ENCODE peak calls at places on chromosomes 12 and 14, in four cellular contexts. H is HepG2, P is WTC11, E is K562. L is an unnamed sample.

GRCh38 chr12:62720661-62721330 is 214.2 kb downstream of the PPM1H start:
- DNase-seq in H (no peak), P (no peak), E (no peak), L (no peak)

GRCh38 chr14:68649461-68650189 is 143.2 kb downstream of the ZFP36L1 start:
- DNase-seq in H (no peak), P (no peak), E (no peak), L (no peak)

GRCh38 chr14:94180655-94181271 is 6.6 kb downstream of the PPP4R4 start:
- DNase-seq in H (peak), E (peak), P (no peak), L (peak)

GRCh38 chr12:93417967-93418480 is 23.7 kb downstream of the UBE2N start:
- DNase-seq in E (no peak), P (no peak), H (no peak), L (no peak)

GRCh38 chr14:67515386-67516079 is 17.6 kb upstream of the PLEKHH1 start:
- DNase-seq in E (no peak), H (no peak), P (peak), L (no peak)

GRCh38 chr12:93518725-93519124 is 51.4 kb downstream of the MRPL42 start:
- DNase-seq in H (no peak), P (no peak), E (peak), L (no peak)

GRCh38 chr14:52059614-52060013 is 9.2 kb downstream of the NID2 start:
- DNase-seq in E (no peak), H (no peak), P (no peak), L (no peak)

GRCh38 chr14:35867280-35867629 is 41.1 kb downstream of the BRMS1L start:
- DNase-seq in E (no peak), P (no peak), H (no peak), L (no peak)

GRCh38 chr12:41108032-41108431 is 80.1 kb upstream of the PDZRN4 start:
- DNase-seq in H (no peak), P (no peak), E (no peak), L (no peak)

GRCh38 chr14:72128629-72129028 is 196.4 kb downstream of the RGS6 start:
- DNase-seq in H (no peak), P (no peak), E (no peak), L (no peak)

GRCh38 chr12:130162267-130162666 is at the start of gene FZD10:
- DNase-seq in E (no peak), P (peak), H (no peak), L (no peak)

GRCh38 chr14:56975521-56975920 is 165.2 kb upstream of the OTX2 start:
- DNase-seq in E (no peak), H (no peak), P (no peak), L (no peak)

GRCh38 chr14:56976211-56976610 is 165.9 kb upstream of the OTX2 start:
- DNase-seq in H (peak), P (no peak), E (no peak), L (no peak)

DNA sequence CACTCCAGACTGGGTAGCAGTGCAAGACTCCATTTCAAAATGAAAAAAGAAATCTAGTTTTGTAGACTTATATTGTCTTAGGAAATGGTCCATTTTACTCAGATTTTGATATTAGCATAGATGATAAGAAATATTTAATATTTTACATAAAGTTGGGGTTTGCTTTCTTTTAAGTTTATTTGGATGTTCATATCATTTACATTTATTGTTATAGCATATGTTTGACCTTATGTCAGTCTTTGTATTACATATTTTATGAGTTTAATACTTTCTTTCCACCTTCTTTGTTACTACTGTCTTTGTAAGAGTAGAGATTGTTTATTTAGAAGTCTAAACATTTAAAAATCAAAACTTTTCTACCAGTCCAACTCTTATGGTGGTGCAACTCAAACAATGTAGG is 162.7 kb upstream of the OTX2 start:
- DNase-seq in E (no peak), P (no peak), H (no peak), L (no peak)
- TF ChIP-seq TCF7 in E (no peak), P (no peak), H (no peak), L (no peak)

DNA sequence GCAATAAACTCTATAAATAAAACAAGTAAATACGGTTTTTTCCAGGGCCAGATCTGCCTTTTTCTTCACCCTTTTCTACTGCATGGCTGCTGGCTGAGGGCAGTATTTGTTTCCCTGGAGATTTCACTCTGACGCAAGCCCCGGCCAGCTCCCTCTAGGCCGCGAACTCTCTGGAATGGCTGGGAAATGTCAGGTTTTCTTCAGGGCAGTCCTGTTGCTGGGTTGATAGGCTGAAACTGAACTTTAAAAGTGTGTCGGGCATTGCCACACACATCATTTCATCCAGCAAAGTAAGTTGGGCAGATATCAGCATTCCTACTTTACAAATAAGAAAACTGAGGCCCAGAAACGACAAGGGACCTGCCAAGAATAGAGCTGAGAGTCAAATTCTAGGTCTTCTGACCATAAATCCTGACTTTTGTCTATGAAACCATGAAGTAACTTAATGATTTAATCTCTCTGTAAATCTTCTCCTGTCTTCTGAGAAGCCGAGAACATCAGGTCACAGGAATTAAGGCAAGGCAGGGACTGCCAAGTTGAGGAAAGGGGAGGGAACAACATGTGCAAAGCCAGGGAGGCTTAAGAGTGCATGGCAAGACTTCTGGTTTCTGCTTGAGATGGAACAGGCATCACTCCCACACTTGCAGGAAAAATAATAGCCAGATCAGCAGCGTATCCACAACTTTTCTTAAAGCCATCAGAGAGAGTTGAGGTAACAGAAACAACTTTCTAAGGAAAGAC is 205.0 kb upstream of the CCDC196 start:
- DNase-seq in E (no peak), P (no peak), H (no peak), L (no peak)
- TF ChIP-seq TCF7 in E (no peak), P (no peak), H (no peak), L (no peak)

DNA sequence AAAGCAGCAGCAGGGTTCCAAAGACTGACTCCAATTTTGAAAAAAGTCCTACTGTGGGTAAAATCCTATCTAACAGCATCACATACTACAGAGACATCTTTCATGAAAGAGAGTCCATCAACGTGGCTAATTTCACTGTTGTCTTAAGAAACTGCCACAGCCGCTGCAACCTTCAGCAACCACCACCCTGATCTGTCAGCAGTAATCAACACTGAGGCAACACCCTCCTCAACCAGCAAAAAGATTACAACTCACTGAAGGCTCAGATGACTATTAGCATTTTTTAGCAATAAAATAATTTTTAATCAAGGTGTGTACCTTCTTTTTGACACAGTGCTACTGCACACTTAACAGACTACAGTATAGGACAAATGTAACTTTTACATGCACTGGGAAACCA is 6.6 kb downstream of the CAPRIN2 start:
- DNase-seq in E (no peak), P (no peak), H (no peak), L (no peak)
- TF ChIP-seq TCF7 in E (no peak), P (no peak), H (no peak), L (no peak)

DNA sequence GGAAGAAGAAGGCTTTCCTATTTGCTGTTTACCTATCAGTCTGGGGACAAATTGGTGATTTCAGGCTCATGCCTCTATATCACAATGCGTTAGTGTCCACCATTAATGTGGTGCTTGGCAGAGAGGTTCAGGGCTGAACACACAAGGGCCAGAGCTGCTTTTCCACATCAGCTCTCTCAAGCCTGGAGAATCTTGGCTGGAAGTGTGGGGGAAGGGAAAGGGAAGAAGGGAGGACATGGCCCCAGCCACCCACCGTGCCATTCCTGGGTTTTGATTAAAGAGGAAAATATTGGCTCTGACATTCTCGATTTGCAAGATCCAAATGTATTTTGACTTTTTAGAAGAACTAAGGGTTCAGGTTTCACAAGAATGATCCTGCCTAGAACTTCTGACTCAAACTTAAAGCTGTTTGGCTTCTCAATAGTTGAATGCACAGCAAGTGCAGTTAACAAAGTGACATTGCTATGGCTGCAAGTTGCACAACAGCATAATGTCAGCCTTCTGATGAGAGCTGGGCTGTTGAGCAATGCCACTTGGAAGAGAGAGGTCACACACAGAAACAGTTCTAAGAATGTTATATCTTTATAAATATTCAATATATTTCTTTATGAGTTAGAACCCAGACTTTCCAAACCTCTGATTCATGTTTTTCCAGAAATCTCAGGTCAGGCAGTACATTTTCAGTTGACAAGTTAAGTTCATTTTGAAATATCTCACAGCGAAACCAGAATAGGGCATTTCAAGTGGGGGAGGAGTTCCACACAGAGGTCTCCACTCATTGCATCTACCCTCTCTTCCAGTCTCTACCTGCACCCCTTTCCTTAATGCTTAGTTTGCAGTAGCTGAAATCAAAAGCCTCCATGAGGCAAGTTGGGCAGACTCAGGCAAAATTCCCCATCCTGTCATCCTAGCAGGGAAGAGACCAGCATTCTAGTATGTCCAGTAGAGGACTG is 25.3 kb downstream of the IGF1 start:
- DNase-seq in E (no peak), P (no peak), H (peak), L (no peak)
- TF ChIP-seq TCF7 in E (no peak), P (no peak), H (no peak), L (no peak)

GRCh38 chr12:79885956-79886490 is 48.9 kb downstream of the PPP1R12A start:
- DNase-seq in E (no peak), H (no peak), P (no peak), L (no peak)

GRCh38 chr12:79884401-79885006 is 50.4 kb downstream of the PPP1R12A start:
- DNase-seq in H (no peak), E (no peak), P (no peak), L (no peak)

GRCh38 chr12:79877246-79877645 is 57.7 kb downstream of the PPP1R12A start:
- DNase-seq in H (no peak), P (no peak), E (no peak), L (no peak)

GRCh38 chr12:79883216-79883615 is 51.7 kb downstream of the PPP1R12A start:
- DNase-seq in P (no peak), H (no peak), E (no peak), L (no peak)

GRCh38 chr12:79881351-79881750 is 53.5 kb downstream of the PPP1R12A start:
- DNase-seq in P (no peak), H (no peak), E (no peak), L (no peak)
- TF ChIP-seq TCF7 in P (no peak), H (no peak), E (no peak), L (no peak)

GRCh38 chr14:79890527-79890926 is 320.8 kb downstream of the DIO2 start:
- DNase-seq in P (no peak), H (no peak), E (no peak), L (no peak)

GRCh38 chr14:79899610-79900009 is 311.7 kb downstream of the DIO2 start:
- DNase-seq in H (no peak), P (no peak), E (no peak), L (no peak)

DNA sequence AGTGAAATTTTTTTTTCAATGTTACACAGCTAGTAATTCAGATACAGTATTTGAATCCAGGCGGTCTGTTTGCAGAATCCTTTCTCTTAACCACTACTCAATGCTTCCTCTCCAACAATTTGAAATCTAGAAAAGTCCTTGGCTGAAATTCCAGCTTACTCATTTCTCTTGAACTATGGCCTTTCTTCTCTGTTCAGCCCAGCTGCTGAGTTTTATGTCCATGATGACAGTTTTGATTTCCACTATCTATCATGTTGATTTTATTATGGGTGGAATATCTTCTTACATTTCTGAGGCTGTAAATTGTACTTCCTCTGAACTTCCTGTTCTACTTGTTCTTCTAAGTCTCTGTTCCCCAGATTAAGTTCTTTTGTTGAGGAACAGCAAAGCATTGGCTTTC is 315.3 kb downstream of the DIO2 start:
- DNase-seq in P (no peak), E (no peak), H (no peak), L (no peak)
- TF ChIP-seq TCF7 in P (no peak), E (no peak), H (no peak), L (no peak)

GRCh38 chr14:54172114-54172513 is 215.5 kb upstream of the BMP4 start:
- DNase-seq in P (no peak), H (no peak), E (no peak), L (no peak)

GRCh38 chr14:54175298-54175942 is 218.8 kb upstream of the BMP4 start:
- DNase-seq in H (peak), P (peak), E (peak), L (peak)

GRCh38 chr14:54174437-54174836 is 217.8 kb upstream of the BMP4 start:
- DNase-seq in P (no peak), H (no peak), E (no peak), L (no peak)

GRCh38 chr14:54172562-54172961 is 215.9 kb upstream of the BMP4 start:
- DNase-seq in H (no peak), P (no peak), E (no peak), L (no peak)

DNA sequence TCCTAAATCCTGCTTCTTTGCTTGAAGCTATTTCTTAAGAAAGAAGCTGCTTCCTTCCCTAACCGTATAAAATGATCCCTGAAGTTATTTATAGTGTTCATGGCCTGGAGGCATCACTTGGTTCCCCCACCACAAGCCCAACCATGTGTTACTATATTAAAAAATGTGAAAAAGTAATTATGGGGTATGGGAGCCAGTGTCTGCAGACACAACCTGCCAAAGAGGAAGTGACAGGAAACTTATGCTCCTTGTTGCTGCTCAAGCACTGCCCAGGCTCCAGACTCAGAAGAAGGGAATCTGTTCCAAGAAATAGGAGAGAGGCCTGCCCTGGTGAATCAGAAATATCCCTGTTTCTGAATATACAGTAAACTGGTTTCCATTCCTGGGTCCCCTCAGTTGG is 217.2 kb upstream of the BMP4 start:
- DNase-seq in E (no peak), P (no peak), H (no peak), L (no peak)
- TF ChIP-seq TCF7 in E (no peak), P (no peak), H (no peak), L (no peak)

DNA sequence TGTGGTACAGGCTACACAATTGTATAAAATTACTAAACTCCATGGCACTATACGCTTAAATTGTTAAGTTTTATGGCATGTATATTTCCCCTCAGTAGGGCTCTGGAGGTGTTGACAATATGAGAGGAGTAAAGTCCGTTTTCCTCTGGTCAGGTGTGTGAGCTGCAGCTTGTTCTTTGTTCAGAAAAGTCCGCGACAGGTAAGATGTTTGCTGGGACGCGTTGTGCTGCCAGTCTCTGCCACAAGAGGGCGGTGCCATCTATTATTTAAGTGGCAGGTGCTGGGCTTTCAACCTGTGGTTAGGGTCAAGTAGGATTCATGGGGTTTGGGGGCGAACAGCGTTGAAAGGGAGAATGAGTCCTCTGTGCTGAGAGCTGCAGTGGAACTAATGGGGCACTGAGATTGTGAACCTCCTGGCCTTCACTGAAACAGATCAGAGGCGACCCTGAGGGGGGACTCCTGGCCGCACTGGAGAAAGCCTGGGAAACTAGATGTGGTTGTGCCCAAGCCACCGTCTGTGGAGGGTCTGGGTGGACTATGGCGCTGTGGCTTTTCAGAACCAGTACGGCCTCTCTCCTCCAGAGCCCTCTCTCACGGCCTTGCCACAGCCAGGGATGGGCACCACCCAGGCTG is 179.0 kb downstream of the SLC15A4 start:
- DNase-seq in H (peak), E (peak), P (peak), L (no peak)
- TF ChIP-seq TCF7 in H (no peak), E (no peak), P (no peak), L (no peak)

DNA sequence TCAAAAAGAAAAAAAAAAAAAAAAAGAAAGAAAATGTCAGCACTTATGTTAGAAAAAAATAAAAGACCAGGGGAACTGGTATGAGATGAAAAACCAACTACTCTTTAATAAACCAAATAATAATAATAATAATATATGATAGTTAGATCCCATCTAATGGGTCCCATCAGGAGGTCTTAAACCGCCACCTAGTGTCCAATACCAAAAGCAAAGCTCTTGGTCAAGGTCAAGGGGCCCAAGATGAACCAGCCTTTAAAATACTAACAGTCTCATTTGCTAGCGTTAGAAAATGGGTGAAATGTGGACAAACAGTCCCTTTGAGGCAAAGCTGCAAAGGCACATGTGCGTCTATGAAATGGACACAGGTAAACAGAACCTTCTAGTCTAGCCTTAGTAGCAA is 12.3 kb downstream of the BRAP start:
- DNase-seq in E (peak), P (no peak), H (peak), L (no peak)
- TF ChIP-seq TCF7 in E (no peak), P (no peak), H (no peak), L (no peak)